ENCODE peak calls at places on chromosomes 1 and 21, in five cellular contexts. L is A673; C is mammary epithelial cell; R is heart right ventricle; B is CD4-positive, CD25-positive, alpha-beta regulatory T cell. F is an unnamed sample.

GRCh38 chr1:33175865-33176264 is 6.0 kb downstream of the TRIM62 start:
- DNase-seq in B (no peak), C (no peak), R (no peak), L (no peak), F (no peak)

GRCh38 chr21:41582866-41583265 is 74.9 kb upstream of the TMPRSS2 start:
- DNase-seq in B (no peak), L (no peak), R (no peak), C (no peak), F (no peak)

GRCh38 chr1:103220503-103221095 is 112.3 kb upstream of the COL11A1 start:
- DNase-seq in C (no peak), L (no peak), R (no peak), B (no peak), F (no peak)

GRCh38 chr1:24142546-24143431 is at the start of gene IL22RA1:
- DNase-seq in L (no peak), B (no peak), R (peak), C (peak), F (no peak)

GRCh38 chr1:203130358-203130992 is 2.9 kb downstream of the ADORA1 start:
- DNase-seq in B (no peak), L (no peak), C (no peak), R (no peak), F (no peak)

GRCh38 chr1:35876988-35877387 is 6.0 kb upstream of the AGO1 start:
- DNase-seq in B (no peak), R (no peak), C (no peak), L (no peak), F (no peak)

GRCh38 chr1:43973981-43974442 is 748 bp upstream of the ATP6V0B start:
- DNase-seq in B (no peak), C (no peak), L (no peak), R (no peak), F (no peak)

GRCh38 chr21:18493420-18493819 is 89.8 kb upstream of the TMPRSS15 start:
- DNase-seq in C (peak), L (peak), B (no peak), R (no peak), F (no peak)

GRCh38 chr1:12595839-12596821 is 21.9 kb downstream of the DHRS3 start:
- DNase-seq in B (no peak), C (peak), L (no peak), R (peak), F (peak)

GRCh38 chr1:3443759-3444697 is 10.4 kb upstream of the ARHGEF16 start:
- DNase-seq in B (no peak), R (peak), C (no peak), L (no peak), F (no peak)

GRCh38 chr1:56539403-56539802 is 40.0 kb downstream of the PLPP3 start:
- DNase-seq in B (no peak), L (no peak), C (no peak), R (no peak), F (no peak)

GRCh38 chr1:97621955-97622354 is 298.9 kb downstream of the DPYD start:
- DNase-seq in R (no peak), B (no peak), L (no peak), C (peak), F (no peak)

GRCh38 chr1:222769968-222770620 is 33.1 kb downstream of the FAM177B start:
- DNase-seq in C (no peak), R (no peak), B (no peak), L (no peak), F (no peak)

GRCh38 chr1:20439282-20439681 is 46.7 kb downstream of the CAMK2N1 start:
- DNase-seq in B (no peak), R (no peak), C (peak), L (no peak), F (no peak)

GRCh38 chr1:175774921-175775320 is 31.5 kb upstream of the TNR start:
- DNase-seq in B (no peak), L (no peak), C (no peak), R (no peak), F (no peak)

GRCh38 chr1:41890841-41891311 is 27.8 kb downstream of the HIVEP3 start:
- DNase-seq in R (peak), B (no peak), C (peak), L (no peak), F (no peak)

DNA sequence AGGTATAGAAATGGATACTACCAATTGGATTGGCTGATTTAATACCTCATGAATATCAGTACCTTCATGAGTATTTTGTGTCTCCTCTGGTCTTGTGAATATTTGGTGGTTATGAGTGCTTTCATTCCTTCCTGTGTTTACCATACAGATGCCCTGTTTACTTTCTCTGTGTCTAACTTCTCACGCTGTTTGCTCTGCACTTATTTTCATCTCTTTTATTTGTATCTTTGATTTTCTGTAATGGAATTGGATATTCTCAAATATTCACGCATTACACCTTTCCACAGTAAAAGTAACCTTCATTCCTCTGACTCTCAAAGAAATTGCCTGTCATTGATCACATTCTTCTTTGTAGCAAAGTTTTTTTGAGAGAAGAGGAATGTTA is 16.8 kb downstream of the CNST start:
- DNase-seq in R (no peak), L (no peak), B (no peak), C (no peak), F (no peak)
- H3K27ac ChIP-seq in R (peak), L (no peak), B (no peak), C (no peak), F (no peak)

GRCh38 chr1:94384485-94385353 is 33.5 kb upstream of the ABCD3 start:
- DNase-seq in B (peak), L (no peak), R (no peak), C (no peak), F (no peak)

GRCh38 chr1:94383966-94384408 is 34.2 kb upstream of the ABCD3 start:
- DNase-seq in L (no peak), B (no peak), R (no peak), C (no peak), F (no peak)

GRCh38 chr1:94382163-94382562 is 36.0 kb upstream of the ABCD3 start:
- DNase-seq in L (no peak), C (no peak), B (no peak), R (no peak), F (no peak)

GRCh38 chr1:94389298-94389697 is 28.9 kb upstream of the ABCD3 start:
- DNase-seq in C (no peak), L (no peak), B (no peak), R (no peak), F (no peak)

DNA sequence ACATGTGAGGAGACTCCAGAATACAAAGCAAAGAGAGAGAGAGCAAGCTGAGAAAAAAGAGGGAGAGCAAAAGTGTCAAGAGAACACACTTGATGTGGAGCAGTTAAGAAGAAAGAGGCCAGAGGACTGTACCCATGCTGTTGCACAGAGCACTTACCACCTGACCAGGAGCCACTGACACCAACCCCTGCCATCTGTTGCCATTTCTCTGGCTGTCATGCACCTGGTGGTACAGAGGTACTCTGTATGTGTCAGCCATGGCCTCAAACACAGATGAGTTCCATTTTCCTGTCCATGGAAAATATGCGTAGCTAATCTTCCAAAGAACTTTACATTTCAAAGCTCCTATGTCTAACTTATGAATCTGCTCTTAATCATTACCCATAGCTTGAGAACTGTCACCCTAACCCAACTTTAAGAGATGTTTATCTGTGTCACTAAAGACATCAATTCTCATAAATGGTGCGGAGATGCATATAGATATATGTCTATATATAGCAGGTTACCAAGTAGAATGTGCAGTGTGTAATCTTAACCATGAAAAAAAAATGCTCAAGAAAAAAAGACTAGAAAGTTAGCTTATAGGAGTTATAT is 32.7 kb upstream of the ABCD3 start:
- DNase-seq in B (no peak), R (no peak), C (no peak), L (no peak), F (no peak)
- H3K27ac ChIP-seq in B (no peak), R (no peak), C (no peak), L (no peak), F (no peak)

GRCh38 chr1:230208619-230209261 is 141.7 kb downstream of the GALNT2 start:
- DNase-seq in R (no peak), C (no peak), L (peak), B (no peak), F (no peak)
- H3K27ac ChIP-seq in R (peak), C (no peak), L (peak), B (no peak), F (peak)

DNA sequence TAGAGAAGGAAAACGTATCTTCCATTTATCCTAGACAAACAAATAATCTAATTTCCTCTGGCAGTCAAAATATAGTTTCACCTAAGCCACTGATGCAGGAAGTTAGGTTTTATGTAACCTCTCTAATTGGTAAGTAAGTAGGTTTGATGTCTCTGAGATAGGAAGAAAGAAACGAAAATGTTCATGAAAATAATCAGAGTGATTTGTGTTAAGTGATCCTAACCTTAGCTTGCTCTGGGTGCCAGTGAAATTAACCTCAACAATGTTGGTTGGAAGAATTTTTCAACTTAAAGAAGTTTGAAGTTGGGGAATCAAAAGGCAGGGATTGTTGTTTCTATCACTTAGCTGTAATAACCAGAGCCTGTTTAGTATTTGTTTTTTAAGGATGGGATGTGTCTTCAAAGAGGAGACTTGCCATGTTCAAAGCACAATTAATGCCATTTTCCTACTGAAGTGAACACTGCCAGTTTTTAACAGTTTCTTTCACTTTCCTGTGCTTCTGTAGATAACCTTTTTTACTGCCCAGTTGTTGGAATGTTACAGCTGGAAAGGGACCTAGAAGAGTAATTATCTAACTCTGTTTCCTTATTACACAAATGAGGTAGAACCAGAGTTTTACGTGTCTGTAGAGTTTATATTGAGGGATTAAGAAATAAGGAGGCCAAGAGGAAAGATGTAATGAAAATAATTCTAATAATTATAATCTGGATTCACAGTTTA is 18.4 kb downstream of the HIPK1 start:
- DNase-seq in C (no peak), L (no peak), B (peak), R (no peak), F (no peak)
- H3K27ac ChIP-seq in C (no peak), L (peak), B (peak), R (peak), F (peak)

GRCh38 chr1:209672705-209673630 is 2.2 kb upstream of the G0S2 start:
- DNase-seq in C (peak), B (no peak), R (no peak), L (no peak), F (no peak)
- H3K27ac ChIP-seq in C (peak), B (no peak), R (peak), L (no peak), F (no peak)

GRCh38 chr1:74470936-74471335 is 41.5 kb downstream of the LRRC53 start:
- DNase-seq in L (no peak), C (no peak), B (no peak), R (no peak), F (no peak)
- H3K27ac ChIP-seq in L (no peak), C (no peak), B (no peak), R (peak), F (no peak)